ENCODE peak calls at places on chromosomes 12 and 14, in six cellular contexts. E, U, A, C, F and K are unnamed samples. For H3K79me1 and H3K4me1, the result is how much of the 10 kb centered on the place peaks cover.

GRCh38 chr12:130044991-130045621 is 117.2 kb upstream of the FZD10 start:
- DNase-seq in A (peak), C (peak), U (no peak), E (peak), F (no peak), K (no peak)

GRCh38 chr12:59873136-59873535 is 277.3 kb downstream of the SLC16A7 start:
- DNase-seq in U (peak), C (no peak), E (no peak), A (no peak), F (no peak), K (no peak)

GRCh38 chr14:34684578-34684977 is 29.8 kb downstream of the CFL2 start:
- DNase-seq in U (peak), C (no peak), F (no peak), E (no peak), A (no peak), K (peak)

GRCh38 chr12:26696613-26697092 is 136.3 kb downstream of the ITPR2 start:
- DNase-seq in E (no peak), F (no peak), A (no peak), U (peak), C (no peak), K (peak)

GRCh38 chr14:71022015-71022919 is 115.0 kb downstream of the PCNX1 start:
- DNase-seq in A (no peak), F (no peak), E (no peak), U (no peak), C (no peak), K (no peak)

GRCh38 chr12:98783420-98783819 is 138.3 kb downstream of the APAF1 start:
- DNase-seq in C (no peak), F (no peak), E (no peak), U (no peak), A (no peak), K (no peak)

GRCh38 chr12:29907486-29907885 is 123.7 kb upstream of the TMTC1 start:
- DNase-seq in E (no peak), U (no peak), A (no peak), F (no peak), C (no peak), K (peak)

GRCh38 chr12:51028811-51029146 is 2.6 kb upstream of the SLC11A2 start:
- DNase-seq in U (no peak), C (peak), A (no peak), F (no peak), E (no peak), K (peak)

GRCh38 chr14:72444701-72445100 is 449.2 kb downstream of the DPF3 start:
- DNase-seq in E (no peak), F (no peak), U (peak), C (no peak), A (no peak), K (no peak)

GRCh38 chr12:110565919-110566871 is 16.9 kb downstream of the PPTC7 start:
- DNase-seq in C (peak), F (no peak), U (no peak), E (no peak), A (no peak), K (no peak)

GRCh38 chr12:58293308-58293983 is 352.1 kb downstream of the ATP23 start:
- DNase-seq in E (no peak), C (no peak), A (no peak), U (no peak), F (no peak), K (no peak)

GRCh38 chr14:88989911-88990310 is 165.5 kb downstream of the TTC8 start:
- DNase-seq in C (no peak), F (no peak), A (no peak), E (no peak), U (no peak), K (no peak)

GRCh38 chr12:95473440-95473946 is 459 bp upstream of the METAP2 start:
- DNase-seq in F (no peak), A (peak), C (no peak), E (peak), U (peak), K (peak)

GRCh38 chr12:119117936-119118335 is 60.8 kb upstream of the HSPB8 start:
- DNase-seq in U (no peak), F (no peak), E (no peak), C (no peak), A (no peak), K (no peak)

GRCh38 chr12:2856901-2857495 is at the start of gene TEX52:
- DNase-seq in A (peak), F (no peak), E (no peak), U (no peak), C (peak), K (peak)

GRCh38 chr12:196436-196835 is 17.5 kb downstream of the SLC6A12 start:
- DNase-seq in E (no peak), U (no peak), C (no peak), F (no peak), A (no peak), K (no peak)

GRCh38 chr14:69376439-69376838 is 21.7 kb downstream of the ERH start:
- DNase-seq in F (no peak), E (no peak), C (no peak), A (no peak), U (peak), K (peak)

GRCh38 chr14:75286313-75286712 is 7.7 kb downstream of the FOS start:
- DNase-seq in A (peak), E (no peak), U (no peak), C (peak), F (no peak), K (peak)

GRCh38 chr14:88195676-88196075 is 127.4 kb downstream of the KCNK10 start:
- DNase-seq in U (no peak), F (no peak), C (peak), A (peak), E (peak), K (no peak)

GRCh38 chr12:107718606-107719005 is 33.0 kb downstream of the PWP1 start:
- DNase-seq in E (no peak), A (no peak), C (no peak), F (no peak), U (no peak), K (no peak)

GRCh38 chr12:109706747-109707469 is 6.7 kb upstream of the FAM222A start:
- DNase-seq in C (no peak), U (no peak), F (no peak), A (no peak), E (no peak), K (no peak)

GRCh38 chr12:108196319-108196718 is 67.2 kb downstream of the WSCD2 start:
- DNase-seq in E (no peak), F (no peak), C (no peak), U (no peak), A (no peak), K (no peak)

GRCh38 chr12:78799679-78800078 is 64.9 kb upstream of the SYT1 start:
- DNase-seq in C (no peak), A (no peak), F (no peak), U (no peak), E (no peak), K (no peak)

GRCh38 chr14:18688346-18688745 is 87.4 kb downstream of the OR11H12 start:
- DNase-seq in F (no peak), E (no peak), C (no peak), A (no peak), U (no peak), K (no peak)

GRCh38 chr12:29455087-29455486 is 42.4 kb downstream of the OVCH1 start:
- DNase-seq in C (no peak), E (no peak), U (no peak), A (no peak), F (no peak), K (no peak)

GRCh38 chr14:45698462-45699134 is 445.6 kb upstream of the MIS18BP1 start:
- DNase-seq in F (no peak), E (no peak), A (no peak), C (no peak), U (no peak), K (peak)

GRCh38 chr12:124765571-124766489 is 97.8 kb downstream of the SCARB1 start:
- DNase-seq in A (no peak), E (no peak), F (no peak), C (no peak), U (no peak), K (peak)

GRCh38 chr14:22520235-22520634 is 68.8 kb downstream of the DAD1 start:
- DNase-seq in A (no peak), E (no peak), C (no peak), F (no peak), U (peak), K (peak)

DNA sequence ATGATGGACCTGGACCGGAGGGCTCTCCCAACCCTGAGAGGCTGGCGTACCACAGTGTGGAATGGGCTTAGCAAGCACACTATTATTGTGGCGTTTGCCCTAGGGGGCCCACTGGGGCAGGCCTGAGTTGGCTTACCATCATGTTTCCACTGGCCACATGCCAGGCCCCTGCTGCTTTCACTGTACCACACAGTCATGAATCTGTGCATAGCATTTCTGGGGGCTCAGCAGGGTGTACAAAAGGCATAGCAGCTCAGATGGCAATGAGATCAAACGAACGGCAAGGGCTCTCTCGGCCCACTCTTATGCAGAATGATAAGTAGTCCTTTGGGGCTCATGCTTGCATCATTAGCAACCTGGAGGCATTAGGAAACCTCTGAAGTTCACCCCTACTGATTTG is 137.0 kb upstream of the HIF1A start:
- DNase-seq in A (no peak), U (no peak), F (no peak), C (no peak), E (no peak), K (no peak)
- H3K79me1 ChIP-seq in A (under half), U (half or more), F (under half), C (under half), E (under half), K (under half)

GRCh38 chr12:45232771-45233372 is 17.0 kb downstream of the ANO6 start:
- DNase-seq in F (no peak), E (no peak), C (peak), U (peak), A (peak), K (peak)

GRCh38 chr12:45232146-45232731 is 16.3 kb downstream of the ANO6 start:
- DNase-seq in E (no peak), U (peak), C (no peak), F (no peak), A (no peak), K (peak)

GRCh38 chr12:45235087-45236025 is 19.5 kb downstream of the ANO6 start:
- DNase-seq in A (peak), F (no peak), E (no peak), C (peak), U (peak), K (peak)

GRCh38 chr12:45234134-45234865 is 18.4 kb downstream of the ANO6 start:
- DNase-seq in C (peak), E (peak), F (no peak), A (peak), U (peak), K (peak)

GRCh38 chr12:45231515-45232145 is 15.7 kb downstream of the ANO6 start:
- DNase-seq in F (no peak), A (no peak), C (no peak), U (peak), E (no peak), K (peak)
- H3K4me1 ChIP-seq in F (under half), A (under half), C (under half), U (under half), E (under half), K (under half)

GRCh38 chr12:52193991-52194390 is 2.2 kb upstream of the KRT80 start:
- DNase-seq in C (peak), A (no peak), F (no peak), U (no peak), E (no peak), K (peak)

GRCh38 chr12:52198454-52199215 is 6.8 kb upstream of the KRT80 start:
- DNase-seq in U (no peak), E (no peak), C (no peak), F (no peak), A (no peak), K (no peak)

GRCh38 chr12:52197371-52198231 is 5.8 kb upstream of the KRT80 start:
- DNase-seq in C (no peak), A (no peak), F (no peak), E (no peak), U (no peak), K (no peak)

GRCh38 chr12:52191841-52192791 is at the start of gene KRT80:
- DNase-seq in E (no peak), C (peak), F (no peak), U (peak), A (no peak), K (peak)

DNA sequence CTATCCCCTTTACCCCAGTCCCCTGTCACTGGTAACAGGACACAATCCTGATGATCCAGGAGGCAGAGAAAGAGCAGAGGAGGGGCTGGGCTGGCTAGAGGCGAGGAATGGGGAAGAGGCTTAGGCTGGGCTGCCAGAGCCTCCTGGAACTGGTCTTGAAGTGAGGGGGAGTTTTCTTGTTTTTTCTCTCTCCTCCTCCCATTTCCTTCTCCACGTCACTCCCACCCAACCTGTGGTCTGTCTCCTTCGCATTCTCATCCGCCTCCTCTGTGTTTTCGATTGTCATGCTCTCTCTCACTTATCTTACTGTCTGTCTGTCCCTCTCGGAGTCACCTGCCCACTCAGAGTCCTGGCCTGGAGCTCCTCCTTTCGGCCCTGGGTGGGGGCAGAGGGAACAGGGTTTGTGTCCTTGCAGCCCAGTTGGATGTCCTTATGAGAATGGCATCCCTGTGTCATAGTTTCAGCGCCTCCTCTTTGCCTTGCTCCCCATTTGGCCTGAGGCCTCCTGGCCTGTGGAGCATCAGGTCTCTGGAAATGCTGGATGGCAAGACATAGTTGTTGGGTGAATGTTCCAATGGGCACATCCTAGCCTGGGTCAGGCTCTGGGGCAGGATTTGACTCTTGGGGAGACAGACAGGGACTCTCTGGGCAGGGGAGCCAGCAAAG is 3.4 kb upstream of the KRT80 start:
- DNase-seq in U (peak), E (no peak), A (no peak), F (no peak), C (peak), K (no peak)
- H3K79me1 ChIP-seq in U (under half), E (under half), A (under half), F (under half), C (under half), K (under half)

GRCh38 chr14:105015242-105015641 is 5.6 kb downstream of the CDCA4 start:
- DNase-seq in F (no peak), E (no peak), U (no peak), C (peak), A (no peak), K (no peak)
- H3K4me1 ChIP-seq in F (under half), E (under half), U (under half), C (under half), A (under half), K (under half)

DNA sequence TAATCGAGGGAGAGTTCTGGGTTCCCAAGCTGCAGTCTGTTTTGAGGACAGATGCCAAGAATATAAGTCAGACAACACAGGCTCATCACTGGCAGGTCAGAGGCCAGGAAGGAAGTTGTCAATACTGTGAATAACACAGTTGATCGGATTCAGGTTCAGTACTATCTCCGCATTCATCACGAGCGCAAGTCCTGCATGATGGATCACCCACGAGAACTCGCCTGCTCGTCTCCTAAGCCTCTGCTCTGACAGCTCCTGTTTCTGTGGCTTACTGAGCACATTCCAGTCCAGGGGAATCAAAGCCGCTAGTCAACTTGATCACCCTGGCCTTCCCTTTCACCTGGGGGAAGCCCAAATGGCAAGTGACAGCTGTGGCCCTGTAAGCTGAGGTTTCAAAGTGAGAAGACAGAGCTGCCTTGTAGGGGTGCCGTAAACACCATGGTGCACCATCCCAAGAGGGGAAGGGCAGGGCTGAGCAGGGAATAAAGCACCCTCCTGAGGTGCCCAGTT is 60.1 kb upstream of the DICER1 start:
- DNase-seq in E (no peak), U (no peak), F (no peak), C (peak), A (no peak), K (no peak)
- H3K79me1 ChIP-seq in E (under half), U (under half), F (under half), C (under half), A (under half), K (under half)